ENCODE peak calls at places on chromosome 14, in five cellular contexts. J is retina, F is T-helper 2 cell, S is Peyer's patch, B is NCI-H146. U is an unnamed sample.

GRCh38 chr14:24605435-24606190 is 3.9 kb downstream of the GZMH start:
- DNase-seq in S (peak), J (peak), B (no peak), F (peak), U (no peak)

GRCh38 chr14:52377940-52378339 is 63.8 kb downstream of the PTGER2 start:
- DNase-seq in B (no peak), S (no peak), J (no peak), F (no peak), U (no peak)

GRCh38 chr14:50832935-50833607 is 2.1 kb upstream of the NIN start:
- DNase-seq in F (no peak), B (no peak), J (no peak), S (no peak), U (no peak)

GRCh38 chr14:103808403-103809001 is 38.9 kb downstream of the PPP1R13B start:
- DNase-seq in J (peak), S (peak), B (peak), F (peak), U (peak)

GRCh38 chr14:82387699-82388098 is 854.0 kb upstream of the SEL1L start:
- DNase-seq in J (no peak), S (no peak), F (no peak), B (no peak), U (no peak)

GRCh38 chr14:53963491-53964227 is 7.0 kb upstream of the BMP4 start:
- DNase-seq in F (no peak), J (peak), S (peak), B (no peak), U (peak)

GRCh38 chr14:105152794-105153241 is 15.8 kb downstream of the JAG2 start:
- DNase-seq in F (no peak), S (no peak), J (no peak), B (no peak), U (no peak)

GRCh38 chr14:68962681-68963080 is 16.4 kb downstream of the ACTN1 start:
- DNase-seq in F (no peak), J (no peak), B (no peak), S (no peak), U (no peak)

GRCh38 chr14:61536661-61537566 is 158.4 kb upstream of the HIF1A start:
- DNase-seq in B (no peak), F (no peak), S (no peak), J (no peak), U (no peak)

GRCh38 chr14:86124328-86124727 is 594.4 kb downstream of the FLRT2 start:
- DNase-seq in B (no peak), F (no peak), S (no peak), J (no peak), U (no peak)

GRCh38 chr14:105537580-105538474 is 11.4 kb downstream of the TMEM121 start:
- DNase-seq in S (peak), B (peak), F (peak), J (peak), U (no peak)

GRCh38 chr14:92039073-92039719 is 663 bp downstream of the TRIP11 start:
- DNase-seq in F (no peak), J (no peak), S (no peak), B (peak), U (peak)

GRCh38 chr14:50560929-50561280 is 960 bp downstream of the ATL1 start:
- DNase-seq in F (peak), B (peak), J (peak), S (peak), U (peak)

GRCh38 chr14:75989134-75989533 is 3.6 kb downstream of the IFT43 start:
- DNase-seq in B (no peak), J (no peak), S (no peak), F (no peak), U (peak)

GRCh38 chr14:75723716-75724115 is 62.7 kb downstream of the TTLL5 start:
- DNase-seq in J (no peak), B (no peak), S (no peak), F (no peak), U (no peak)

GRCh38 chr14:68977741-68978549 is 1.2 kb downstream of the ACTN1 start:
- DNase-seq in F (peak), S (peak), B (peak), J (peak), U (peak)

GRCh38 chr14:103138483-103139370 is 15.5 kb downstream of the TNFAIP2 start:
- DNase-seq in F (no peak), B (peak), J (peak), S (peak), U (no peak)

U was measured in LHCN-M2.